ENCODE peak calls at places on chromosomes 2 and 18, in four cellular contexts. F is upper lobe of right lung, Z is right atrium auricular region, Q is HCT116. Y is an unnamed sample.

GRCh38 chr18:58579561-58580047 is 49.3 kb downstream of the ALPK2 start:
- DNase-seq in Q (no peak), Z (no peak), F (no peak), Y (no peak)

GRCh38 chr2:149000168-149000938 is 38.1 kb upstream of the LYPD6B start:
- DNase-seq in Z (no peak), Q (no peak), F (no peak), Y (no peak)

GRCh38 chr2:41329075-41329474 is 718.7 kb upstream of the PKDCC start:
- DNase-seq in Q (no peak), F (no peak), Z (no peak), Y (no peak)

GRCh38 chr2:16077601-16078000 is 137.3 kb downstream of the MYCN start:
- DNase-seq in Q (no peak), F (no peak), Z (no peak), Y (no peak)

GRCh38 chr2:100365434-100365833 is 43.1 kb upstream of the LONRF2 start:
- DNase-seq in Q (peak), Z (no peak), F (no peak), Y (no peak)

GRCh38 chr2:143730155-143730949 is 601.1 kb downstream of the ARHGAP15 start:
- DNase-seq in Z (no peak), Q (no peak), F (no peak), Y (no peak)

GRCh38 chr2:108607706-108608301 is 73.5 kb downstream of the LIMS1 start:
- DNase-seq in Q (no peak), Z (no peak), F (no peak), Y (no peak)

GRCh38 chr2:8797682-8798081 is 39.7 kb downstream of the KIDINS220 start:
- DNase-seq in Z (no peak), Q (no peak), F (no peak), Y (no peak)

GRCh38 chr2:148565272-148565894 is 79.2 kb upstream of the EPC2 start:
- DNase-seq in F (no peak), Z (no peak), Q (no peak), Y (no peak)

GRCh38 chr2:39469807-39470206 is 32.7 kb upstream of the MAP4K3 start:
- DNase-seq in F (no peak), Z (no peak), Q (no peak), Y (no peak)

GRCh38 chr2:170408461-170409163 is 230.7 kb downstream of the MYO3B start:
- DNase-seq in Q (no peak), Z (no peak), F (no peak), Y (no peak)

GRCh38 chr2:239815638-239816035 is 209.5 kb downstream of the NDUFA10 start:
- DNase-seq in Z (no peak), F (no peak), Q (no peak), Y (peak)

GRCh38 chr2:1101011-1101410 is 150.4 kb downstream of the SNTG2 start:
- DNase-seq in Z (no peak), F (no peak), Q (no peak), Y (no peak)

GRCh38 chr18:63319383-63320040 is at the start of gene BCL2:
- DNase-seq in F (no peak), Z (no peak), Q (no peak), Y (no peak)

GRCh38 chr2:219444566-219445091 is 10.0 kb downstream of the SPEG start:
- DNase-seq in Q (no peak), F (no peak), Z (no peak), Y (peak)

GRCh38 chr18:48735070-48735676 is 196.3 kb downstream of the CTIF start:
- DNase-seq in F (no peak), Z (no peak), Q (no peak), Y (no peak)

GRCh38 chr2:43950383-43951008 is 45.3 kb downstream of the LRPPRC start:
- DNase-seq in Z (no peak), Q (peak), F (no peak), Y (no peak)

GRCh38 chr2:237939251-237939650 is 27.6 kb upstream of the UBE2F start:
- DNase-seq in Z (no peak), Q (no peak), F (no peak), Y (no peak)

GRCh38 chr18:63409301-63409700 is 13.0 kb downstream of the VPS4B start:
- DNase-seq in Z (no peak), F (no peak), Q (no peak), Y (no peak)

GRCh38 chr2:10229462-10230099 is 73.1 kb upstream of the HPCAL1 start:
- DNase-seq in Z (no peak), Q (no peak), F (peak), Y (peak)

GRCh38 chr2:10204326-10205200 is 82.0 kb downstream of the RRM2 start:
- DNase-seq in Q (no peak), F (no peak), Z (no peak), Y (peak)

GRCh38 chr2:227804970-227805369 is 8.7 kb upstream of the CCL20 start:
- DNase-seq in Q (no peak), F (no peak), Z (no peak), Y (no peak)

GRCh38 chr18:11283531-11284071 is 134.2 kb upstream of the PIEZO2 start:
- DNase-seq in Q (no peak), F (no peak), Z (no peak), Y (no peak)

GRCh38 chr2:129193961-129194360 is 785.5 kb upstream of the RAB6C start:
- DNase-seq in Q (no peak), Z (no peak), F (no peak), Y (no peak)

GRCh38 chr2:39228413-39229209 is 15.2 kb downstream of the CDKL4 start:
- DNase-seq in F (no peak), Q (no peak), Z (no peak), Y (no peak)

GRCh38 chr2:230472619-230473018 is 56.6 kb downstream of the SP100 start:
- DNase-seq in Q (peak), F (no peak), Z (no peak), Y (no peak)

GRCh38 chr18:41099451-41099850 is 855.6 kb upstream of the PIK3C3 start:
- DNase-seq in F (no peak), Q (no peak), Z (no peak), Y (no peak)

GRCh38 chr2:165627463-165627862 is 158.0 kb downstream of the CSRNP3 start:
- DNase-seq in F (no peak), Z (no peak), Q (no peak), Y (no peak)

GRCh38 chr2:67526283-67526682 is 129.2 kb downstream of the ETAA1 start:
- DNase-seq in Q (no peak), F (no peak), Z (no peak), Y (no peak)

GRCh38 chr2:172811027-172811426 is 75.4 kb downstream of the RAPGEF4 start:
- DNase-seq in Z (no peak), F (no peak), Q (no peak), Y (no peak)

GRCh38 chr2:104768694-104769093 is 85.2 kb upstream of the POU3F3 start:
- DNase-seq in Q (no peak), Z (no peak), F (no peak), Y (no peak)

GRCh38 chr2:20180676-20181648 is 44.0 kb downstream of the SDC1 start:
- DNase-seq in Z (no peak), Q (no peak), F (peak), Y (peak)

GRCh38 chr2:160241251-160242137 is 41.4 kb upstream of the ITGB6 start:
- DNase-seq in Q (peak), Z (peak), F (peak), Y (no peak)

GRCh38 chr2:3025261-3025660 is 352.4 kb downstream of the EIPR1 start:
- DNase-seq in F (no peak), Q (no peak), Z (no peak), Y (no peak)

GRCh38 chr18:61697306-61697909 is 195.4 kb downstream of the RNF152 start:
- DNase-seq in F (no peak), Q (no peak), Z (no peak), Y (no peak)

GRCh38 chr2:123688504-123688903 is 336.6 kb upstream of the CNTNAP5 start:
- DNase-seq in Q (no peak), Z (no peak), F (no peak), Y (no peak)

GRCh38 chr2:200406379-200406778 is 99.9 kb downstream of the SPATS2L start:
- DNase-seq in F (no peak), Z (no peak), Q (no peak), Y (no peak)

GRCh38 chr2:200405599-200406298 is 99.3 kb downstream of the SPATS2L start:
- DNase-seq in Z (no peak), Q (peak), F (no peak), Y (no peak)

GRCh38 chr2:200404615-200405014 is 98.1 kb downstream of the SPATS2L start:
- DNase-seq in F (no peak), Q (no peak), Z (no peak), Y (no peak)

GRCh38 chr2:200411831-200412230 is 98.0 kb downstream of the KCTD18 start:
- DNase-seq in F (no peak), Z (no peak), Q (no peak), Y (no peak)

GRCh38 chr2:200408428-200409311 is 101.2 kb downstream of the KCTD18 start:
- DNase-seq in Q (peak), F (no peak), Z (no peak), Y (no peak)
- TF ChIP-seq CTCF in Q (no peak), F (no peak), Z (no peak), Y (no peak)

GRCh38 chr18:24408496-24408895 is 10.9 kb upstream of the OSBPL1A start:
- DNase-seq in Z (no peak), F (no peak), Q (no peak), Y (no peak)

GRCh38 chr18:24417465-24417864 is 9.0 kb upstream of the IMPACT start:
- DNase-seq in F (no peak), Q (no peak), Z (no peak), Y (no peak)

GRCh38 chr18:24414349-24415003 is 12.0 kb upstream of the IMPACT start:
- DNase-seq in Q (no peak), F (no peak), Z (no peak), Y (no peak)

DNA sequence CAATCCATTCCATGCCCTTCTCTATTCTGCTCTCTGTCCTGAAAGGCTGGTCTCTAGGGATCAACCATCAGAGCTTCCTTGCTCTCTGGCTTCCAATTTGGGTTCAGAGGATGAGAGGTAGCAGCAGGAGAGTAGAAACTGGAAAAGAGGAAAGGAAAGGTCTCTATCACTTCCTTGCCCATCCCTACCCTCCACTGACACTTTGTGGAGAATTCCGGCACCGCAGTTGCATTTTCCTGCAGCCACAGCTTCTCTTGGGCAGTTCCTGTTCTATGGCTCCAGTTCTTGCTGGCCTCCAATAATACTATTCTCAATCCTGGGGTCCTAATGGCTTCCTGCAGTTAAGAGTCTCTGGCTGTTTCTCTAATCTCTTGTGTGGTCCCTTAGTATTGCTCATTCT is 13.3 kb upstream of the IMPACT start:
- DNase-seq in Q (no peak), Z (no peak), F (no peak), Y (no peak)
- TF ChIP-seq CTCF in Q (peak), Z (no peak), F (no peak), Y (no peak)

GRCh38 chr2:208033701-208034502 is 8.6 kb upstream of the PLEKHM3 start:
- DNase-seq in F (peak), Z (no peak), Q (peak), Y (no peak)
- TF ChIP-seq CTCF in F (peak), Z (no peak), Q (peak), Y (peak)

GRCh38 chr2:11584530-11585056 is 50.7 kb downstream of the GREB1 start:
- DNase-seq in Z (no peak), F (no peak), Q (no peak), Y (peak)
- TF ChIP-seq CTCF in Z (no peak), F (no peak), Q (no peak), Y (no peak)

GRCh38 chr2:45607701-45608100 is 3.4 kb downstream of the SRBD1 start:
- DNase-seq in F (no peak), Z (no peak), Q (peak), Y (no peak)
- TF ChIP-seq CTCF in F (peak), Z (no peak), Q (peak), Y (no peak)

GRCh38 chr2:217360781-217361485 is 501.1 kb upstream of the TNP1 start:
- DNase-seq in F (no peak), Z (no peak), Q (no peak), Y (no peak)
- TF ChIP-seq CTCF in F (peak), Z (no peak), Q (no peak), Y (peak)

GRCh38 chr2:54664238-54664786 is 59.1 kb upstream of the EML6 start:
- DNase-seq in Q (no peak), F (no peak), Z (peak), Y (no peak)

GRCh38 chr2:54665436-54665856 is 58.0 kb upstream of the EML6 start:
- DNase-seq in Q (peak), F (no peak), Z (peak), Y (no peak)

GRCh38 chr2:54666741-54667639 is 56.5 kb upstream of the EML6 start:
- DNase-seq in F (no peak), Z (peak), Q (no peak), Y (no peak)

GRCh38 chr2:54667726-54668650 is 55.5 kb upstream of the EML6 start:
- DNase-seq in F (no peak), Q (no peak), Z (peak), Y (no peak)

DNA sequence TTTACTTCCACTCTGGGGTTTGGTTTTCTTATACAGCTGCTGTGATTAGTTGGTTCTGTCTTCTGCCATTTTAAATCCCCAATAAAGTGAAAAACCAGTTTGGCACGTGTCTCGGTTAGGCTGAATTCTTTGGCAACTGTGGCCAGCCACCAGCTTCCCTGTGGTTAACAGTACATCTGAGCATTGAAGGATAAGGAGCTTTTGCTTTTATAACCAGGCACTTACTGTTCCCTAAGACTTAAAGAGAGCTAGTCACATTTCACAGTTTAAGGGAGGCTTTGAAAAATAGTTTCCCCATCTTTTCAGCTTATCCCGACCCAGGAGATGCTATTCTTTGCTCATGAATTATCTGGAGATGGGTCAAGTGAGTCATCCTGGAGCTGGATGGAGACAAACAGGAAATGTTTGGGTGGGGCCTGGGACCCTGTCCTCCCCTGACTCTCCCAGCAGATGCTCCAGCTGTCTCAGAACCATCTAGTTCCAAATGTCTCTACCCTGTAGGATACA is 57.3 kb upstream of the EML6 start:
- DNase-seq in Q (no peak), Z (peak), F (no peak), Y (no peak)
- TF ChIP-seq CTCF in Q (no peak), Z (no peak), F (no peak), Y (no peak)